ENCODE peak calls at places on chromosomes 5 and 9, in ten cellular contexts. T is AG04449; F is stimulated activated CD4-positive, alpha-beta T cell treated with anti-CD3 and anti-CD28 coated beads, Interleukin-15, amount 100 ng/mL, for 1 hour; Q is CD8-positive, alpha-beta T cell; P is HFFc6; A is HTR-8/SVneo; V is B cell; U is transverse colon; N is NCI-H1417; Y is cardiac muscle cell. H is an unnamed sample.

GRCh38 chr9:99472240-99472915 is 250.3 kb downstream of the SEC61B start:
- DNase-seq in T (no peak), F (no peak), Q (no peak), P (no peak), A (no peak), V (no peak), U (no peak), N (no peak), Y (no peak), H (no peak)

GRCh38 chr5:87116821-87117512 is 150.7 kb upstream of the RASA1 start:
- DNase-seq in T (no peak), F (no peak), Q (no peak), P (no peak), A (no peak), V (no peak), U (no peak), N (no peak), Y (no peak), H (peak)

GRCh38 chr5:13865317-13865716 is 79.2 kb downstream of the DNAH5 start:
- DNase-seq in T (no peak), F (no peak), Q (no peak), P (no peak), A (no peak), V (no peak), U (no peak), N (no peak), Y (no peak), H (no peak)

GRCh38 chr9:123349691-123350480 is 6.1 kb upstream of the CRB2 start:
- DNase-seq in T (no peak), F (peak), Q (peak), P (no peak), A (peak), V (peak), U (peak), N (peak), Y (peak), H (peak)

GRCh38 chr5:139273322-139273571 is 20.3 kb upstream of the MATR3 start:
- DNase-seq in T (no peak), F (no peak), Q (no peak), P (no peak), A (no peak), V (no peak), U (no peak), N (no peak), Y (peak), H (no peak)

GRCh38 chr9:117411547-117411946 is 3.3 kb downstream of the ASTN2 start:
- DNase-seq in T (no peak), F (no peak), Q (no peak), P (no peak), A (no peak), V (no peak), U (no peak), N (peak), Y (peak), H (no peak)

GRCh38 chr5:669842-670395 is 23.2 kb downstream of the TPPP start:
- DNase-seq in T (no peak), F (no peak), Q (no peak), P (no peak), A (no peak), V (no peak), U (no peak), N (no peak), Y (no peak), H (no peak)

GRCh38 chr5:146188358-146188757 is 5.9 kb upstream of the LARS1 start:
- DNase-seq in T (no peak), F (no peak), Q (no peak), P (peak), A (no peak), V (no peak), U (no peak), N (no peak), Y (no peak), H (peak)

GRCh38 chr5:96384353-96384752 is 48.7 kb downstream of the PCSK1 start:
- DNase-seq in T (peak), F (no peak), Q (no peak), P (peak), A (peak), V (no peak), U (no peak), N (no peak), Y (no peak), H (peak)

GRCh38 chr9:99118782-99119466 is 14.0 kb downstream of the TGFBR1 start:
- DNase-seq in T (no peak), F (no peak), Q (peak), P (no peak), A (no peak), V (peak), U (peak), N (no peak), Y (no peak), H (no peak)

GRCh38 chr5:139640432-139641115 is 7.6 kb upstream of the CXXC5 start:
- DNase-seq in T (no peak), F (no peak), Q (no peak), P (no peak), A (no peak), V (no peak), U (no peak), N (no peak), Y (no peak), H (no peak)

GRCh38 chr5:120778491-120779293 is 314.6 kb downstream of the PRR16 start:
- DNase-seq in T (peak), F (no peak), Q (no peak), P (peak), A (peak), V (no peak), U (no peak), N (no peak), Y (no peak), H (no peak)

GRCh38 chr5:61084658-61085057 is 77.6 kb downstream of the SMIM15 start:
- DNase-seq in T (no peak), F (no peak), Q (no peak), P (no peak), A (no peak), V (no peak), U (no peak), N (no peak), Y (no peak), H (no peak)

GRCh38 chr9:79013715-79014610 is 557.8 kb upstream of the TLE4 start:
- DNase-seq in T (peak), F (no peak), Q (no peak), P (peak), A (no peak), V (no peak), U (no peak), N (no peak), Y (no peak), H (peak)

GRCh38 chr9:136939996-136940525 is 4.5 kb downstream of the FBXW5 start:
- DNase-seq in T (no peak), F (no peak), Q (no peak), P (no peak), A (no peak), V (no peak), U (no peak), N (no peak), Y (no peak), H (no peak)

GRCh38 chr5:67037171-67037570 is 159.4 kb downstream of the CD180 start:
- DNase-seq in T (no peak), F (no peak), Q (no peak), P (no peak), A (no peak), V (no peak), U (no peak), N (no peak), Y (no peak), H (no peak)